ENCODE peak calls at places on chromosomes 16 and 17, in six cellular contexts. A, C, Y, S, R and T are unnamed samples.
A peak's percentile ranks its signal among the peaks of the same experiment; 100 is the strongest.

GRCh38 chr16:66058181-66058580 is 308.3 kb upstream of the CDH5 start:
- DNase-seq in C (peak; percentile 29), A (peak; percentile 72), R (no peak), S (no peak), Y (no peak), T (no peak)

GRCh38 chr16:78252757-78253156 is 153.3 kb downstream of the WWOX start:
- DNase-seq in S (no peak), Y (no peak), C (no peak), A (no peak), R (no peak), T (no peak)

GRCh38 chr17:42050360-42051012 is at the start of gene C17orf113:
- DNase-seq in Y (peak; percentile 22), S (no peak), C (peak; percentile 21), R (no peak), A (no peak), T (peak; percentile 3)

GRCh38 chr16:86676216-86676800 is 98.0 kb downstream of the FOXL1 start:
- DNase-seq in S (no peak), C (peak; percentile 73), Y (peak; percentile 53), R (peak; percentile 99), A (peak; percentile 69), T (peak; percentile 71)

GRCh38 chr16:56780646-56781045 is 50.7 kb downstream of the NUP93 start:
- DNase-seq in S (no peak), Y (no peak), C (no peak), A (no peak), R (no peak), T (no peak)

GRCh38 chr17:41992576-41992975 is 24.7 kb downstream of the DNAJC7 start:
- DNase-seq in A (no peak), Y (no peak), R (no peak), S (no peak), C (no peak), T (no peak)

GRCh38 chr17:20998571-20999043 is 44.2 kb downstream of the USP22 start:
- DNase-seq in Y (no peak), A (no peak), S (peak; percentile 10), R (no peak), C (no peak), T (no peak)

GRCh38 chr16:2386990-2387389 is 42.3 kb upstream of the CCNF start:
- DNase-seq in C (no peak), A (no peak), R (no peak), S (no peak), Y (no peak), T (no peak)

GRCh38 chr16:84827131-84827574 is 7.4 kb downstream of the CRISPLD2 start:
- DNase-seq in C (no peak), A (no peak), R (no peak), S (no peak), Y (peak; percentile 53), T (no peak)

GRCh38 chr17:12047977-12048376 is 27.3 kb downstream of the MAP2K4 start:
- DNase-seq in R (no peak), S (no peak), A (peak; percentile 17), Y (peak; percentile 24), C (no peak), T (peak; percentile 53)

GRCh38 chr17:42122371-42123303 is at the start of gene HSPB9:
- DNase-seq in C (no peak), S (no peak), R (peak; percentile 58), A (no peak), Y (no peak), T (no peak)

GRCh38 chr16:27367463-27368357 is 34.3 kb upstream of the IL21R start:
- DNase-seq in S (peak; percentile 85), A (peak; percentile 61), C (peak; percentile 65), Y (peak; percentile 79), R (peak; percentile 69), T (peak; percentile 73)

GRCh38 chr17:27247958-27248342 is 46.0 kb upstream of the WSB1 start:
- DNase-seq in S (no peak), Y (no peak), A (no peak), R (no peak), C (no peak), T (no peak)

GRCh38 chr16:19741354-19741753 is 23.3 kb downstream of the IQCK start:
- DNase-seq in Y (no peak), S (no peak), A (no peak), C (no peak), R (no peak), T (no peak)

GRCh38 chr17:1072551-1072961 is 75.6 kb downstream of the TIMM22 start:
- DNase-seq in S (no peak), A (no peak), R (no peak), C (no peak), Y (no peak), T (no peak)

GRCh38 chr16:29877266-29877961 is 14.4 kb upstream of the CDIPT start:
- DNase-seq in Y (peak; percentile 36), A (no peak), R (peak; percentile 74), C (peak; percentile 16), S (peak; percentile 95), T (peak; percentile 17)

GRCh38 chr17:38458521-38458920 is 30.3 kb downstream of the ARHGAP23 start:
- DNase-seq in R (no peak), A (no peak), S (no peak), Y (no peak), C (no peak), T (no peak)

GRCh38 chr17:7629939-7630571 is at the start of gene SHBG:
- DNase-seq in S (no peak), R (no peak), A (no peak), C (no peak), Y (no peak), T (no peak)

GRCh38 chr17:7631398-7632380 is 1.8 kb downstream of the SHBG start:
- DNase-seq in C (no peak), S (no peak), Y (no peak), R (no peak), A (no peak), T (no peak)

GRCh38 chr17:7634384-7634783 is 4.4 kb downstream of the SHBG start:
- DNase-seq in C (peak; percentile 26), R (no peak), A (peak; percentile 9), S (no peak), Y (peak; percentile 64), T (peak; percentile 25)

GRCh38 chr17:7633093-7633492 is 3.2 kb downstream of the SHBG start:
- DNase-seq in S (no peak), A (no peak), Y (no peak), R (no peak), C (no peak), T (no peak)

DNA sequence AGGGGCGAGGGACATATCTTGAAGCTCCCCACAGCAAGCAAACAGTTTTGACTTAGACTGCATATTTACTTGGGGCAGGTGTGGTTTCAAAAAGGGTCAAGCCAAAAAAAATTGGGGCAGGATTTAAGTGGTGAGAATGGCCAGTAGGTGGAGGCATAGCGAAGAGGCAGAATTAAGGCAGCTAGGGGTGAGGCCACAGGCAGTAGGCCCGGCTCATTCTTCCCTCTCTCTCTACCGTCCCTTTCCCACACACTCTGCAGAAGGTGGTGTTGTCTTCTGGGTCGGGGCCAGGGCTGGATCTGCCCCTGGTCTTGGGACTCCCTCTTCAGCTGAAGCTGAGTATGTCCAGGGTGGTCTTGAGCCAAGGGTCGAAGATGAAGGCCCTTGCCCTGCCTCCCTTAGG is 2.6 kb downstream of the SHBG start:
- DNase-seq in S (peak; percentile 62), A (peak; percentile 39), R (peak; percentile 55), Y (peak; percentile 73), C (peak; percentile 28), T (no peak)
- TF ChIP-seq CTCF in S (peak; percentile 78), A (peak; percentile 60), R (peak; percentile 84), Y (peak; percentile 70), C (peak; percentile 68), T (peak; percentile 73)

GRCh38 chr16:964696-965395 is 5.9 kb downstream of the LMF1 start:
- DNase-seq in R (peak; percentile 30), C (peak; percentile 32), Y (no peak), A (no peak), S (no peak), T (no peak)
- TF ChIP-seq CTCF in R (no peak), C (no peak), Y (no peak), A (no peak), S (no peak), T (no peak)

DNA sequence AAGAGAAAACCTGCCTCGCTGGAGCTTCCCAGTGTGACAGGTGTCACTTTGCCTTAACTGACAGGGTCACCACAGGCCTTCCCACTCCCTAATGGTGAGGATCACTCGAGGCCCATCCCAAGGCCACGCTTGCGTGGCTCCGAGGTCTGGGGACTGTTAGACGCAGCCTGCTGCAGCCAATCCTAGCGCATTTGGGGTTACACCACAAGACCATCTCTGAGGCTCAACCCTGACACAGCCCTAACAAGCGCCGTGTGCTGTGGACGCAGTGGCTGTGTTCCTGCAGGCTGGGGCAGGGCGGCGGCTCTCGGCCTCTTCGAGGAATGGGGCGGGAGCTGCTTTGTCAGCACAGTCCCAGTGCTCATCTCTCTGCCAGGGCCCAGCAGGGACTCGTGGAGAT is 66.0 kb upstream of the CHMP6 start:
- DNase-seq in A (no peak), C (no peak), R (no peak), Y (no peak), S (no peak), T (no peak)
- TF ChIP-seq CTCF in A (no peak), C (no peak), R (no peak), Y (no peak), S (no peak), T (no peak)

GRCh38 chr17:65085397-65085796 is 28.9 kb upstream of the GNA13 start:
- DNase-seq in Y (no peak), R (no peak), C (no peak), A (no peak), S (peak; percentile 42), T (no peak)
- TF ChIP-seq CTCF in Y (no peak), R (no peak), C (no peak), A (no peak), S (peak; percentile 46), T (no peak)

GRCh38 chr17:77914440-77915254 is 43.9 kb upstream of the TNRC6C start:
- DNase-seq in S (peak; percentile 29), A (peak; percentile 8), C (no peak), R (no peak), Y (no peak), T (no peak)
- TF ChIP-seq CTCF in S (peak; percentile 71), A (peak; percentile 7), C (no peak), R (peak; percentile 20), Y (no peak), T (no peak)